ENCODE peak calls at places on chromosome 9, in ten cellular contexts. One of them, this sample, is unnamed.

GRCh38 chr9:113853333-113853732 is 22.8 kb upstream of the ZNF618 start:
- DNase-seq in transverse colon: no peak
- DNase-seq in body of pancreas: peak; percentile 40
- DNase-seq in tibial nerve: no peak
- DNase-seq in right lobe of liver: peak; percentile 55
- DNase-seq in ovary: no peak
- DNase-seq in Peyer's patch: no peak
- DNase-seq in upper lobe of left lung: no peak
- DNase-seq in heart left ventricle: no peak
- DNase-seq in IMR-90: no peak
- DNase-seq in this sample: no peak

GRCh38 chr9:14857449-14858305 is 52.6 kb downstream of the FREM1 start:
- DNase-seq in transverse colon: no peak
- DNase-seq in body of pancreas: no peak
- DNase-seq in tibial nerve: no peak
- DNase-seq in right lobe of liver: no peak
- DNase-seq in ovary: no peak
- DNase-seq in Peyer's patch: no peak
- DNase-seq in upper lobe of left lung: no peak
- DNase-seq in heart left ventricle: no peak
- DNase-seq in IMR-90: no peak
- DNase-seq in this sample: no peak

GRCh38 chr9:79233542-79233941 is 338.2 kb upstream of the TLE4 start:
- DNase-seq in transverse colon: no peak
- DNase-seq in body of pancreas: no peak
- DNase-seq in tibial nerve: no peak
- DNase-seq in right lobe of liver: no peak
- DNase-seq in ovary: no peak
- DNase-seq in Peyer's patch: no peak
- DNase-seq in upper lobe of left lung: no peak
- DNase-seq in heart left ventricle: no peak
- DNase-seq in IMR-90: peak; percentile 27
- DNase-seq in this sample: peak; percentile 8

GRCh38 chr9:26954050-26954508 is 2.1 kb upstream of the IFT74 start:
- DNase-seq in transverse colon: no peak
- DNase-seq in body of pancreas: no peak
- DNase-seq in tibial nerve: no peak
- DNase-seq in right lobe of liver: no peak
- DNase-seq in ovary: no peak
- DNase-seq in Peyer's patch: no peak
- DNase-seq in upper lobe of left lung: no peak
- DNase-seq in heart left ventricle: no peak
- DNase-seq in IMR-90: peak; percentile 23
- DNase-seq in this sample: no peak

GRCh38 chr9:2722715-2723114 is 5.4 kb downstream of the KCNV2 start:
- DNase-seq in transverse colon: no peak
- DNase-seq in body of pancreas: no peak
- DNase-seq in tibial nerve: no peak
- DNase-seq in right lobe of liver: no peak
- DNase-seq in ovary: no peak
- DNase-seq in Peyer's patch: no peak
- DNase-seq in upper lobe of left lung: no peak
- DNase-seq in heart left ventricle: no peak
- DNase-seq in IMR-90: peak; percentile 59
- DNase-seq in this sample: no peak

GRCh38 chr9:119967867-119968535 is 598.8 kb upstream of the BRINP1 start:
- DNase-seq in transverse colon: no peak
- DNase-seq in body of pancreas: no peak
- DNase-seq in tibial nerve: no peak
- DNase-seq in right lobe of liver: no peak
- DNase-seq in ovary: no peak
- DNase-seq in Peyer's patch: no peak
- DNase-seq in upper lobe of left lung: no peak
- DNase-seq in heart left ventricle: no peak
- DNase-seq in IMR-90: no peak
- DNase-seq in this sample: no peak

GRCh38 chr9:91583161-91583875 is 159.7 kb upstream of the NFIL3 start:
- DNase-seq in transverse colon: no peak
- DNase-seq in body of pancreas: no peak
- DNase-seq in tibial nerve: no peak
- DNase-seq in right lobe of liver: no peak
- DNase-seq in ovary: no peak
- DNase-seq in Peyer's patch: no peak
- DNase-seq in upper lobe of left lung: no peak
- DNase-seq in heart left ventricle: no peak
- DNase-seq in IMR-90: no peak
- DNase-seq in this sample: no peak

GRCh38 chr9:125556046-125556445 is 151.0 kb downstream of the MAPKAP1 start:
- DNase-seq in transverse colon: no peak
- DNase-seq in body of pancreas: no peak
- DNase-seq in tibial nerve: no peak
- DNase-seq in right lobe of liver: no peak
- DNase-seq in ovary: no peak
- DNase-seq in Peyer's patch: no peak
- DNase-seq in upper lobe of left lung: no peak
- DNase-seq in heart left ventricle: no peak
- DNase-seq in IMR-90: no peak
- DNase-seq in this sample: no peak

GRCh38 chr9:13388157-13388556 is 108.7 kb upstream of the MPDZ start:
- DNase-seq in transverse colon: no peak
- DNase-seq in body of pancreas: no peak
- DNase-seq in tibial nerve: no peak
- DNase-seq in right lobe of liver: no peak
- DNase-seq in ovary: no peak
- DNase-seq in Peyer's patch: no peak
- DNase-seq in upper lobe of left lung: no peak
- DNase-seq in heart left ventricle: no peak
- DNase-seq in IMR-90: no peak
- DNase-seq in this sample: no peak
- TF ChIP-seq POLR2A in transverse colon: no peak
- TF ChIP-seq POLR2A in body of pancreas: no peak
- TF ChIP-seq POLR2A in tibial nerve: no peak
- TF ChIP-seq POLR2A in right lobe of liver: no peak
- TF ChIP-seq POLR2A in ovary: no peak
- TF ChIP-seq POLR2A in Peyer's patch: no peak
- TF ChIP-seq POLR2A in upper lobe of left lung: no peak
- TF ChIP-seq POLR2A in heart left ventricle: no peak
- TF ChIP-seq POLR2A in IMR-90: no peak
- TF ChIP-seq POLR2A in this sample: no peak

GRCh38 chr9:137241490-137242328 is 622 bp downstream of the TUBB4B start:
- DNase-seq in transverse colon: peak; percentile 80
- DNase-seq in body of pancreas: peak; percentile 86
- DNase-seq in tibial nerve: peak; percentile 39
- DNase-seq in right lobe of liver: peak; percentile 71
- DNase-seq in ovary: peak; percentile 62
- DNase-seq in Peyer's patch: peak; percentile 39
- DNase-seq in upper lobe of left lung: peak; percentile 94
- DNase-seq in heart left ventricle: peak; percentile 86
- DNase-seq in IMR-90: peak; percentile 32
- DNase-seq in this sample: peak; percentile 65

GRCh38 chr9:137240321-137240840 is 706 bp upstream of the TUBB4B start:
- DNase-seq in transverse colon: peak; percentile 83
- DNase-seq in body of pancreas: peak; percentile 79
- DNase-seq in tibial nerve: peak; percentile 37
- DNase-seq in right lobe of liver: peak; percentile 70
- DNase-seq in ovary: peak; percentile 74
- DNase-seq in Peyer's patch: peak; percentile 63
- DNase-seq in upper lobe of left lung: peak; percentile 96
- DNase-seq in heart left ventricle: peak; percentile 93
- DNase-seq in IMR-90: peak; percentile 61
- DNase-seq in this sample: peak; percentile 67

GRCh38 chr9:137242329-137243204 is 1.5 kb downstream of the TUBB4B start:
- DNase-seq in transverse colon: no peak
- DNase-seq in body of pancreas: no peak
- DNase-seq in tibial nerve: no peak
- DNase-seq in right lobe of liver: no peak
- DNase-seq in ovary: no peak
- DNase-seq in Peyer's patch: no peak
- DNase-seq in upper lobe of left lung: peak; percentile 84
- DNase-seq in heart left ventricle: no peak
- DNase-seq in IMR-90: no peak
- DNase-seq in this sample: no peak

GRCh38 chr9:137243626-137244485 is 2.8 kb downstream of the TUBB4B start:
- DNase-seq in transverse colon: peak; percentile 52
- DNase-seq in body of pancreas: no peak
- DNase-seq in tibial nerve: no peak
- DNase-seq in right lobe of liver: no peak
- DNase-seq in ovary: no peak
- DNase-seq in Peyer's patch: no peak
- DNase-seq in upper lobe of left lung: peak; percentile 66
- DNase-seq in heart left ventricle: no peak
- DNase-seq in IMR-90: no peak
- DNase-seq in this sample: no peak

DNA sequence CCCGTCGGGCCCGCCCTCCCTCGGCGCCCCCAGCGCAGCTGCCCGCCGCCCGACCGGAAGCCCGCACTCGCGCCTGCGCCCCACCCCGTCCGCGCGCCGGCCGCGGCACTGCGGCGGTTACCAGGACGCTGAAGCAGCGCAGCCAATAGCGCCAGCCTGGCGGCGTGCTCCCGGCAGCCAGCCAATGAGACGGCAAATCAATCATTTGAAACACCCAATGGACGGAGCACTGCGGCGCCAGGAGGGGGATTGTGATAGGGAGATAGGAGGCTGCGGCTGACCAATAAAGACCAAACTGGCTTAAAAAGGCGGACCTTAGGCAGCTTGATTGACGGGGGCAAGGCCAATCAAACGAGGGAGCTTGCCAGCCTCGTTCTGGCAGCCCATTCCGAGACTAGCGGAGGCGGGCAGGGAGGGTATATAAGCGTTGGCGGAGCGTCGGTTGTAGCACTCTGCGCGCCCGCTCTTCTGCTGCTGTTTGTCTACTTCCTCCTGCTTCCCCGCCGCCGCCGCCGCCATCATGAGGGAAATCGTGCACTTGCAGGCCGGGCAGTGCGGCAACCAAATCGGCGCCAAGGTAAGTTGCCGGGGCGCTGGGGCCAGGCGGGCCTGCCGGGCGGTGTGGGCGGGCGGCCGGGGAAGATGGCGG is at the start of gene TUBB4B:
- DNase-seq in transverse colon: peak; percentile 99
- DNase-seq in body of pancreas: peak; percentile 100
- DNase-seq in tibial nerve: peak; percentile 99
- DNase-seq in right lobe of liver: peak; percentile 99
- DNase-seq in ovary: peak; percentile 100
- DNase-seq in Peyer's patch: peak; percentile 98
- DNase-seq in upper lobe of left lung: peak; percentile 99
- DNase-seq in heart left ventricle: peak; percentile 100
- DNase-seq in IMR-90: peak; percentile 100
- DNase-seq in this sample: peak; percentile 99
- TF ChIP-seq POLR2A in transverse colon: peak; percentile 100
- TF ChIP-seq POLR2A in body of pancreas: peak; percentile 100
- TF ChIP-seq POLR2A in tibial nerve: peak; percentile 100
- TF ChIP-seq POLR2A in right lobe of liver: peak; percentile 100
- TF ChIP-seq POLR2A in ovary: peak; percentile 100
- TF ChIP-seq POLR2A in Peyer's patch: peak; percentile 100
- TF ChIP-seq POLR2A in upper lobe of left lung: peak; percentile 100
- TF ChIP-seq POLR2A in heart left ventricle: peak; percentile 97
- TF ChIP-seq POLR2A in IMR-90: peak; percentile 100
- TF ChIP-seq POLR2A in this sample: peak; percentile 99

GRCh38 chr9:20384642-20385041 is 237.7 kb downstream of the MLLT3 start:
- DNase-seq in transverse colon: no peak
- DNase-seq in body of pancreas: no peak
- DNase-seq in tibial nerve: no peak
- DNase-seq in right lobe of liver: no peak
- DNase-seq in ovary: no peak
- DNase-seq in Peyer's patch: no peak
- DNase-seq in upper lobe of left lung: no peak
- DNase-seq in heart left ventricle: no peak
- DNase-seq in IMR-90: no peak
- DNase-seq in this sample: no peak

GRCh38 chr9:20380546-20380945 is 241.8 kb downstream of the MLLT3 start:
- DNase-seq in transverse colon: no peak
- DNase-seq in body of pancreas: no peak
- DNase-seq in tibial nerve: no peak
- DNase-seq in right lobe of liver: no peak
- DNase-seq in ovary: no peak
- DNase-seq in Peyer's patch: no peak
- DNase-seq in upper lobe of left lung: no peak
- DNase-seq in heart left ventricle: no peak
- DNase-seq in IMR-90: no peak
- DNase-seq in this sample: no peak

GRCh38 chr9:20378851-20379250 is 243.4 kb downstream of the MLLT3 start:
- DNase-seq in transverse colon: no peak
- DNase-seq in body of pancreas: no peak
- DNase-seq in tibial nerve: no peak
- DNase-seq in right lobe of liver: no peak
- DNase-seq in ovary: no peak
- DNase-seq in Peyer's patch: no peak
- DNase-seq in upper lobe of left lung: no peak
- DNase-seq in heart left ventricle: no peak
- DNase-seq in IMR-90: no peak
- DNase-seq in this sample: no peak

GRCh38 chr9:20379804-20380225 is 242.5 kb downstream of the MLLT3 start:
- DNase-seq in transverse colon: no peak
- DNase-seq in body of pancreas: no peak
- DNase-seq in tibial nerve: no peak
- DNase-seq in right lobe of liver: no peak
- DNase-seq in ovary: no peak
- DNase-seq in Peyer's patch: no peak
- DNase-seq in upper lobe of left lung: no peak
- DNase-seq in heart left ventricle: no peak
- DNase-seq in IMR-90: no peak
- DNase-seq in this sample: no peak

GRCh38 chr9:20382460-20383071 is 239.7 kb downstream of the MLLT3 start:
- DNase-seq in transverse colon: no peak
- DNase-seq in body of pancreas: no peak
- DNase-seq in tibial nerve: no peak
- DNase-seq in right lobe of liver: no peak
- DNase-seq in ovary: no peak
- DNase-seq in Peyer's patch: no peak
- DNase-seq in upper lobe of left lung: no peak
- DNase-seq in heart left ventricle: no peak
- DNase-seq in IMR-90: peak; percentile 78
- DNase-seq in this sample: no peak
- TF ChIP-seq POLR2A in transverse colon: no peak
- TF ChIP-seq POLR2A in body of pancreas: no peak
- TF ChIP-seq POLR2A in tibial nerve: no peak
- TF ChIP-seq POLR2A in right lobe of liver: no peak
- TF ChIP-seq POLR2A in ovary: no peak
- TF ChIP-seq POLR2A in Peyer's patch: no peak
- TF ChIP-seq POLR2A in upper lobe of left lung: no peak
- TF ChIP-seq POLR2A in heart left ventricle: no peak
- TF ChIP-seq POLR2A in IMR-90: no peak
- TF ChIP-seq POLR2A in this sample: no peak

DNA sequence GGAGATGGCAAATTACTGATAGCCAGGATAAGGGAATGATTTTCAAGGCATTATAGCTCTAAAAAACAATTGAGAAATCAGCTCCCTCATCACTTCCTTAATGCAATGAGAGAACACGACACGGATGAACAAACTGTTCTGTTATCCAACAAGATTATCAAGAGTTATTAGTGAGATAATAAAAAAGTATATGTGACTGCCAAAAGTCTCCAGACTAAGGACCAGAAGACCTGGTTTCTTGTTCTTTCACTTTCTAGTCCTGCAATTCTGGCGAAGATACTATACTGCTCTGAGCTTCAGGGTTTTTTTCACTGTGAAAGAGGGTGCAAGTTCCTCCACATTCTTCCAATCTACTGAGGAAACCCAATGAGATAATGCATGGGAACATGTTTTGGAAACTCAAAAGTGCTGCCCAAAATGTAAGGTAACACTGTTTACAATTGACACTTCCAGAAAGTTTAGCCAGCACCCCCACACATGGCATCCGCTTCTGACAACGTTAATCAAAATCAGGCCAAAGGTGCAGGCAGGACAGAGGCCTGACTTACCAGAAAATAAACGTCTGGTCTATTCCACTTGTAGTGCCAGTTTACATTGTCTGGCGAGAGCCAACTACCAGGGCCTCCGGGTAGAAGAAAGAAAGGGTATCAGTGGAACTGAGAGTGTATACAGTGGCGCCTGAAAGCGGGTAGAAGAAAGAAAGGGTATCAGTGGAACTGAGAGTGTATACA is 254.3 kb downstream of the DOCK8 start:
- DNase-seq in transverse colon: peak; percentile 26
- DNase-seq in body of pancreas: no peak
- DNase-seq in tibial nerve: no peak
- DNase-seq in right lobe of liver: no peak
- DNase-seq in ovary: no peak
- DNase-seq in Peyer's patch: no peak
- DNase-seq in upper lobe of left lung: no peak
- DNase-seq in heart left ventricle: no peak
- DNase-seq in IMR-90: no peak
- DNase-seq in this sample: no peak
- TF ChIP-seq POLR2A in transverse colon: no peak
- TF ChIP-seq POLR2A in body of pancreas: no peak
- TF ChIP-seq POLR2A in tibial nerve: no peak
- TF ChIP-seq POLR2A in right lobe of liver: no peak
- TF ChIP-seq POLR2A in ovary: no peak
- TF ChIP-seq POLR2A in Peyer's patch: no peak
- TF ChIP-seq POLR2A in upper lobe of left lung: no peak
- TF ChIP-seq POLR2A in heart left ventricle: no peak
- TF ChIP-seq POLR2A in IMR-90: no peak
- TF ChIP-seq POLR2A in this sample: no peak